ENCODE peak calls at places on chromosomes 1 and 21, in six cellular contexts. A, L, G, Q, C and E are unnamed samples.

GRCh38 chr1:200917291-200917817 is 22.7 kb downstream of the INAVA start:
- DNase-seq in A (no peak), L (no peak), G (no peak), Q (no peak), C (no peak), E (no peak)

GRCh38 chr1:29672955-29673507 is 436.7 kb downstream of the PTPRU start:
- DNase-seq in A (no peak), L (no peak), G (peak; percentile 75), Q (no peak), C (no peak), E (no peak)

GRCh38 chr1:37958690-37959089 is 11.8 kb upstream of the INPP5B start:
- DNase-seq in A (no peak), L (no peak), G (no peak), Q (peak; percentile 81), C (peak; percentile 94), E (peak; percentile 82)

GRCh38 chr1:217273866-217274265 is 357.0 kb downstream of the GPATCH2 start:
- DNase-seq in A (no peak), L (no peak), G (no peak), Q (peak; percentile 47), C (no peak), E (peak; percentile 62)

GRCh38 chr1:152656459-152656858 is 6.7 kb upstream of the LCE2D start:
- DNase-seq in A (no peak), L (no peak), G (no peak), Q (no peak), C (no peak), E (no peak)

GRCh38 chr1:109886827-109887226 is 23.8 kb upstream of the CSF1 start:
- DNase-seq in A (no peak), L (no peak), G (no peak), Q (no peak), C (no peak), E (no peak)

GRCh38 chr1:152398812-152399698 is 15.0 kb downstream of the CRNN start:
- DNase-seq in A (no peak), L (no peak), G (no peak), Q (no peak), C (peak; percentile 9), E (no peak)

GRCh38 chr1:67710417-67710816 is 25.4 kb downstream of the GADD45A start:
- DNase-seq in A (no peak), L (no peak), G (no peak), Q (peak; percentile 81), C (peak; percentile 32), E (peak; percentile 75)

GRCh38 chr1:198681831-198682756 is 43.3 kb downstream of the PTPRC start:
- DNase-seq in A (no peak), L (peak; percentile 69), G (no peak), Q (peak; percentile 98), C (peak; percentile 76), E (peak; percentile 97)

GRCh38 chr21:45060675-45061311 is 13.6 kb upstream of the ADARB1 start:
- DNase-seq in A (no peak), L (no peak), G (no peak), Q (no peak), C (no peak), E (no peak)

GRCh38 chr1:36134805-36135339 is 9.8 kb upstream of the COL8A2 start:
- DNase-seq in A (no peak), L (peak; percentile 81), G (no peak), Q (peak; percentile 57), C (peak; percentile 67), E (peak; percentile 55)

GRCh38 chr21:31117046-31117916 is 79.0 kb upstream of the KRTAP19-8 start:
- DNase-seq in A (no peak), L (no peak), G (no peak), Q (peak; percentile 81), C (peak; percentile 92), E (peak; percentile 69)

GRCh38 chr1:223136086-223136485 is 7.0 kb downstream of the TLR5 start:
- DNase-seq in A (no peak), L (no peak), G (no peak), Q (no peak), C (no peak), E (no peak)

GRCh38 chr1:228845101-228845500 is 109.8 kb downstream of the RHOU start:
- DNase-seq in A (no peak), L (no peak), G (no peak), Q (no peak), C (no peak), E (no peak)

GRCh38 chr1:148315081-148315811 is 163.2 kb upstream of the NBPF11 start:
- DNase-seq in A (no peak), L (no peak), G (no peak), Q (peak; percentile 57), C (no peak), E (peak; percentile 55)

GRCh38 chr1:66931548-66932124 is 6.8 kb downstream of the MIER1 start:
- DNase-seq in A (no peak), L (no peak), G (no peak), Q (no peak), C (no peak), E (no peak)